ENCODE peak calls at places on chromosomes 2 and 18, in seven cellular contexts. I is spleen, R is K562, Y is sigmoid colon, H is uterus, C is A549, Z is tibial nerve. V is an unnamed sample.
A peak's percentile ranks its signal among the peaks of the same experiment; 100 is the strongest.

GRCh38 chr2:108058575-108059137 is 72.3 kb downstream of the SLC5A7 start:
- DNase-seq in R (no peak), Z (no peak), I (no peak), Y (no peak), H (no peak), C (no peak), V (no peak)

GRCh38 chr2:206442854-206443734 is at the start of gene ADAM23:
- DNase-seq in Y (no peak), H (no peak), C (peak; percentile 56), Z (no peak), I (no peak), R (peak; percentile 2), V (no peak)

GRCh38 chr18:13288509-13289138 is 70.1 kb downstream of the LDLRAD4 start:
- DNase-seq in H (no peak), Z (no peak), C (no peak), I (no peak), Y (no peak), R (no peak), V (peak; percentile 50)

GRCh38 chr2:69491864-69492263 is 54.6 kb upstream of the NFU1 start:
- DNase-seq in H (no peak), Y (no peak), Z (no peak), I (no peak), C (no peak), R (no peak), V (no peak)

GRCh38 chr2:220533485-220533884 is 906.1 kb downstream of the SLC4A3 start:
- DNase-seq in I (no peak), Z (no peak), Y (no peak), R (peak; percentile 1), C (peak; percentile 32), H (no peak), V (no peak)

GRCh38 chr18:32779010-32779409 is 6.2 kb upstream of the KLHL14 start:
- DNase-seq in C (no peak), H (no peak), Y (no peak), I (no peak), R (no peak), Z (no peak), V (no peak)

GRCh38 chr2:180219471-180219870 is 212.4 kb upstream of the CWC22 start:
- DNase-seq in Y (no peak), I (no peak), Z (no peak), H (no peak), R (no peak), C (no peak), V (no peak)

GRCh38 chr2:11757101-11757500 is 10.7 kb downstream of the LPIN1 start:
- DNase-seq in R (no peak), H (no peak), Y (no peak), C (no peak), I (no peak), Z (no peak), V (no peak)

GRCh38 chr18:45416168-45416567 is 199.1 kb upstream of the SLC14A2 start:
- DNase-seq in Y (no peak), R (no peak), C (no peak), H (peak; percentile 70), I (no peak), Z (no peak), V (no peak)

GRCh38 chr2:117360586-117360985 is 453.9 kb upstream of the DDX18 start:
- DNase-seq in R (no peak), C (no peak), I (no peak), Z (no peak), Y (no peak), H (no peak), V (no peak)

GRCh38 chr2:88024509-88024908 is 8.2 kb upstream of the RNU2-63P start:
- DNase-seq in I (no peak), C (no peak), Z (no peak), R (peak; percentile 20), Y (no peak), H (no peak), V (no peak)

DNA sequence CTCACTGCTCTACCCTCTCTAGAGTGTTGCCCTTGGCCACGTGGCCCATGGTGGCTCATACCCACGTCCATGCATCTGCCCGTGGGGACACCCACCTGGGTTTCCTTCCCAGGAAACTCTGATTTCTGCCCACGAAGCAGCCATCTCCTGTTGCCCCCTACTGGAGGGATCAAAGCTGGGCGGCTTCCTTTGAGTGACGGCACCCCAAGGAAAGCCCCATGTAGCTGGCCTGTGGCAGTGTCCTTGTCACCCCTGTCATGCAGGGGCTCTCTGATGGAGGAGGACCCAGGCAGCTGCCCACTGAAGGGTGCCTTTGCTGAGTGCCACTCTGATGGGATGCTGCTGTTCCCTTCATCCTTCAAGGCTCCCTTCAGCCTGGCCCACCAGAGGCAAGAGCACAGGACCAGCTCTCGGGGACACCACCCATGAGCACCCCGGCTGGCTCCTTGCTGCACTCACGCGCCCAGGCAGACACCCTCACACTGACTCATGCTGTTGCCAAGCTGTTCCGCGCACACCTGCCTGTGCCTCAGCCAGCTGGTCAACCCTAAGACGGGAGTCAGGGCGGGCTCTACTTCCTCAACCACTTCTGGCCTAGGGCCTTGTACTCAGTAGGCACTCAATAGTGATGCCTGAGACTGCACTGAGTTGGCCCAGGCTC is 101.1 kb downstream of the CTIF start:
- DNase-seq in H (peak; percentile 7), R (peak; percentile 8), Z (no peak), I (no peak), Y (no peak), C (peak; percentile 22), V (no peak)
- TF ChIP-seq CTCF in H (no peak), R (no peak), Z (peak; percentile 25), I (peak; percentile 24), Y (no peak), C (peak; percentile 9), V (no peak)

DNA sequence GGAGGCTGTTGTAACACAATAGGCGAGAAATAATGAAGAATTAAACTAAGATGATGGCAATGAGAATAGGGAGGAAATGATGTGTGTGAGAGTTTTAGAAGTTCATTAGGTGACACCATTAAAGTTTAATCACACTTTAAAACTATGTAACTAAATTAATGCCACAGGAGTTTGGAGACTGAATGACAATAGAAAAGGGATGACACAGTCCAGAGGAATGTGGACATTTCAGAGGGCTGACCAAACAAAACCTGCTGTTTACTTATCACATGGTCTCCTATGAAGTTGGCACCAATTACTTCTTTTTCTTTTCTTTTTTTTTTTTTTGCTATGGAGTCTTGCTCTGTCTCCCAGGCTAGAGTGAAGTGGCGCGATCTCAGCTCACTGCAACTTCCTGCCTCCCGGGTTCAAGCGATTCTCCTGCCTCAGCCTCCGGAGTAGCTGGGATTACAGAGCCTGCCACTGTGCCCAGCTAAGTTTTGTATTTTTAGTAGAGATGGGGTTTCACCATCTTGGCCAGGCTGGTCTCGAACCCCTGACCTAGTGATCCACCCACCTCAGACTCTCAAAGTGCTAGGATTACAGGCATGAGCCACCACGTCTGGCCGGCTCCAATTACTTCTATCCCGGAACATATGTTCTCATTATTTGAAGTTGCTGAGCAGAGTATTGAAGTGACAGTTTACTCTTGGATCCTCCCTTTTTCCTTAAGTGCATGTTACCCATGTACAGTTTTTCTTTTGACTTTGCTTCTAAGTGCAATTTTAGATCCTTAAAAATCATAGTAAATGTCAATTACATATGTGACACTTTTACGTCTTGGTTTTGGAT is 4.3 kb downstream of the AGPS start:
- DNase-seq in I (no peak), R (no peak), H (peak; percentile 25), Z (no peak), Y (no peak), C (peak; percentile 37), V (no peak)
- TF ChIP-seq POLR2A in I (no peak), R (peak; percentile 25), H (no peak), Z (no peak), Y (no peak), C (no peak), V (no peak)

GRCh38 chr2:237791977-237792727 is 6.4 kb upstream of the RBM44 start:
- DNase-seq in I (no peak), H (no peak), Y (no peak), C (no peak), R (no peak), Z (no peak), V (no peak)
- TF ChIP-seq CTCF in I (no peak), H (no peak), Y (no peak), C (no peak), R (peak; percentile 11), Z (no peak), V (no peak)

GRCh38 chr2:230909841-230910545 is 15.0 kb downstream of the GPR55 start:
- DNase-seq in Y (peak; percentile 45), R (no peak), H (peak; percentile 2), Z (no peak), C (no peak), I (peak; percentile 61), V (peak; percentile 68)

GRCh38 chr2:230910546-230911135 is 14.4 kb downstream of the GPR55 start:
- DNase-seq in R (peak; percentile 50), H (no peak), I (peak; percentile 47), C (no peak), Y (peak; percentile 42), Z (no peak), V (no peak)

GRCh38 chr2:230913406-230913805 is 11.6 kb downstream of the GPR55 start:
- DNase-seq in C (peak; percentile 30), H (peak; percentile 29), R (peak; percentile 56), Z (no peak), Y (peak; percentile 77), I (peak; percentile 78), V (no peak)

GRCh38 chr2:230913812-230914211 is 11.2 kb downstream of the GPR55 start:
- DNase-seq in Z (no peak), Y (peak; percentile 4), C (no peak), R (no peak), H (no peak), I (peak; percentile 32), V (no peak)

GRCh38 chr2:230912046-230912445 is 13.0 kb downstream of the GPR55 start:
- DNase-seq in H (no peak), I (peak; percentile 14), R (no peak), Z (no peak), C (no peak), Y (no peak), V (no peak)
- TF ChIP-seq POLR2A in H (no peak), I (no peak), R (no peak), Z (no peak), C (no peak), Y (no peak), V (no peak)

DNA sequence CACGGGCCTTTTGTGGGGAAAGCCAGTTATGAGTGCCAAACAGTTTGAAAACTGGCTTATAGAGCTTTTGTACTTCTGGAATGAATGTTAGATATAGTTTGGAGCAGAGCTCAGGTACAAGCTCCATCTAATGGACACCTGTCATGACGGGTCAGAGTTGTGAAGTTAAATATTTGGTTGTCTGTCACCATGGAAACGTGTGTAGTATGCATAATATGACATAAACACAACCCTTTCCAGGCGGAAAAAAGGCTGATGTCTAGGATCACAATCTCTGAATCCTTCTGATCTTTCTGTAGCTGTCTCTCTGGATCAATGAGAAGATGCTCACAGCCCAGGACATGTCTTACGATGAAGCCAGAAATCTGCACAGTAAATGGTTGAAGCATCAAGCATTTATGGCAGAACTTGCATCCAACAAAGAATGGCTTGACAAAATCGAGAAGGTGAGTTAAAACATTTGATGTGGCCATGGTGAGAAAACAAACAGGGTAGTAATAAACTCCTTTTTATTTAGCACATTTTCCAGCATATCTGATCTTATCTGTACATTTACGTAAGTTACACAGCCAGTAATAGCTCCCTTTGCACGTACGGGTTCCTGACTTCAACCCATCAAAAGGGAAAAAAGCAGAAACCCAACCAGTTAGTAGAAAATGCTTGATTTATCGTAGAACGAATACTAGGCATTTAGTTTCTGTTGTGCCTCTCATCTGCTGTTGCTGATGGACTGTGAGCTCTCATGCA is 80.6 kb upstream of the EML6 start:
- DNase-seq in R (no peak), Z (no peak), H (no peak), I (no peak), C (no peak), Y (no peak), V (no peak)
- TF ChIP-seq CTCF in R (no peak), Z (no peak), H (no peak), I (no peak), C (no peak), Y (no peak), V (no peak)